ENCODE peak calls at places on chromosomes 7 and 10, in four cellular contexts. Y is body of pancreas, F is aorta, D is lung. X is an unnamed sample.

GRCh38 chr10:96560489-96560888 is 26.3 kb downstream of the TM9SF3 start:
- ATAC-seq in Y (no peak), F (no peak), D (no peak), X (no peak)

GRCh38 chr10:121078672-121079102 is 227.5 kb downstream of the WDR11 start:
- ATAC-seq in Y (peak; percentile 31), F (no peak), D (peak; percentile 53), X (no peak)

GRCh38 chr7:130319541-130319940 is 25.1 kb upstream of the CPA5 start:
- ATAC-seq in Y (no peak), F (no peak), D (no peak), X (no peak)

GRCh38 chr7:130952477-130952876 is 218.5 kb upstream of the KLF14 start:
- ATAC-seq in Y (no peak), F (no peak), D (no peak), X (no peak)

GRCh38 chr10:6748981-6749630 is 169.0 kb upstream of the PRKCQ start:
- ATAC-seq in Y (no peak), F (no peak), D (no peak), X (no peak)

GRCh38 chr7:157397751-157398691 is 61.2 kb downstream of the DNAJB6 start:
- ATAC-seq in Y (peak; percentile 57), F (peak; percentile 58), D (peak; percentile 44), X (peak; percentile 45)

GRCh38 chr10:50511512-50512213 is 112.1 kb downstream of the SGMS1 start:
- ATAC-seq in Y (no peak), F (no peak), D (no peak), X (no peak)

GRCh38 chr10:102651455-102652169 is 7.3 kb downstream of the TRIM8 start:
- ATAC-seq in Y (no peak), F (no peak), D (no peak), X (no peak)

GRCh38 chr7:119254741-119255140 is 1018.2 kb upstream of the KCND2 start:
- ATAC-seq in Y (no peak), F (no peak), D (no peak), X (no peak)

GRCh38 chr7:1355568-1356340 is 103.5 kb downstream of the MICALL2 start:
- ATAC-seq in Y (peak; percentile 17), F (no peak), D (no peak), X (no peak)

GRCh38 chr7:7820939-7821338 is 102.5 kb upstream of the RPA3 start:
- ATAC-seq in Y (no peak), F (no peak), D (no peak), X (no peak)

GRCh38 chr10:58834093-58834674 is 321.5 kb downstream of the BICC1 start:
- ATAC-seq in Y (no peak), F (peak; percentile 64), D (no peak), X (peak; percentile 83)

GRCh38 chr10:92181575-92181974 is 109.3 kb downstream of the CPEB3 start:
- ATAC-seq in Y (no peak), F (no peak), D (no peak), X (no peak)

GRCh38 chr10:78657622-78658165 is 411.1 kb upstream of the ZMIZ1 start:
- ATAC-seq in Y (peak; percentile 89), F (peak; percentile 83), D (no peak), X (peak; percentile 81)

GRCh38 chr7:98641646-98642489 is 24.8 kb downstream of the NPTX2 start:
- ATAC-seq in Y (no peak), F (no peak), D (no peak), X (no peak)

GRCh38 chr10:45442670-45443069 is 68.7 kb downstream of the ALOX5 start:
- ATAC-seq in Y (no peak), F (no peak), D (no peak), X (no peak)

GRCh38 chr10:112361951-112362770 is 11.8 kb upstream of the ACSL5 start:
- ATAC-seq in Y (peak; percentile 67), F (peak; percentile 86), D (peak; percentile 70), X (peak; percentile 71)

GRCh38 chr7:97735075-97735474 is 3.2 kb downstream of the TAC1 start:
- ATAC-seq in Y (no peak), F (no peak), D (no peak), X (no peak)

GRCh38 chr7:28126047-28127041 is 54.3 kb downstream of the JAZF1 start:
- ATAC-seq in Y (no peak), F (peak; percentile 62), D (no peak), X (peak; percentile 77)

GRCh38 chr7:19107392-19108147 is 9.9 kb downstream of the TWIST1 start:
- ATAC-seq in Y (peak; percentile 53), F (peak; percentile 37), D (no peak), X (peak; percentile 65)

GRCh38 chr10:101040851-101041250 is 9.8 kb downstream of the SFXN3 start:
- ATAC-seq in Y (no peak), F (no peak), D (no peak), X (no peak)

GRCh38 chr7:132141109-132141508 is 435.2 kb downstream of the PLXNA4 start:
- ATAC-seq in Y (no peak), F (no peak), D (no peak), X (no peak)

GRCh38 chr7:138116156-138116555 is 39.9 kb downstream of the AKR1D1 start:
- ATAC-seq in Y (no peak), F (no peak), D (no peak), X (no peak)

GRCh38 chr7:26321440-26321839 is 29.8 kb downstream of the SNX10 start:
- ATAC-seq in Y (no peak), F (no peak), D (no peak), X (no peak)

GRCh38 chr10:16440396-16441105 is 3.7 kb downstream of the PTER start:
- ATAC-seq in Y (peak; percentile 51), F (no peak), D (peak; percentile 16), X (no peak)

GRCh38 chr10:16441106-16441850 is 4.5 kb downstream of the PTER start:
- ATAC-seq in Y (no peak), F (no peak), D (no peak), X (no peak)

GRCh38 chr10:16437540-16437894 is 707 bp downstream of the PTER start:
- ATAC-seq in Y (no peak), F (no peak), D (no peak), X (no peak)

GRCh38 chr10:16436758-16437539 is at the start of gene PTER:
- ATAC-seq in Y (peak; percentile 97), F (peak; percentile 99), D (peak; percentile 98), X (peak; percentile 100)

DNA sequence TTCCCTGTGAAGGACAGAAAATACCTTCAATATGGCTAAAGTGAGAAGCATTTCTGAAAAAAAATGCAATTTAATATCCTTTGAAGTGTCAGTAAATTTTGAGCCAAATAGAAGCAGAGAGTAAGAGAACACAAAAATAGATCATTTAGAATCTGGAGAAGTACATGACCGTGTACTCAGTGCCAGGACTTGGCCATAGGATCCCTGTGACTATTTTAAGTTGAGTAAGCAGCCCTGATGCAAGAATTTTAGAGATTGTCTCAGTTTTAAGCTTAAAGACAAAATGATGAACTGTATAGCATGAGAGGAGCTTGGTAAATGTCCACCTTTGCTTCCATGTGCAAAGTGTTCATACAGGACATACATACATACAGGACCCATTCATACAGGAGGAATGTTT is 2.5 kb downstream of the PTER start:
- ATAC-seq in Y (no peak), F (no peak), D (no peak), X (no peak)
- H3K4me1 ChIP-seq in Y (peaks cover 60% of the 10 kb centered on the region), F (no peaks in the 10 kb centered on the region), D (peaks cover 8% of the 10 kb centered on the region), X (peaks cover 43% of the 10 kb centered on the region)

DNA sequence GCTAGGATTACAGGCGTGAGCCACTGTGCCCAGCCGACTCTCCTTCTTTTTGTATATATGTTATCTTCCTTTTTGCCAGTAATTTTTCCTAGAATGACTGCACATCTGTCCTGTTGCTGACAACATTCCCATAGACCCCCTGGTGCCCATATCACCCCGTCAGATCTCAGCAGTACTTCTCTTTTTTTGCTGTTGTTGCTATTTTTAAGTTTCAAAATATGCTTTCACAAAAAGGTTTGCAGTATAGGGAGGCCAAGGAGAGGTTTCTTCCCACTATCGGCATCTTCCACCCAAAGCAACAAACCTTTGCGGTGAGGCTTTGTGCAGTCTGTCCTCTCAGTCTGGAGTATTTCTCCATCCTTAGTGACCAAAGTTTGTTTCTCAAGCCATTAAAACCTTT is 23.1 kb downstream of the PIK3CG start:
- ATAC-seq in Y (no peak), F (no peak), D (no peak), X (no peak)
- H3K4me1 ChIP-seq in Y (no peaks in the 10 kb centered on the region), F (no peaks in the 10 kb centered on the region), D (no peaks in the 10 kb centered on the region), X (no peaks in the 10 kb centered on the region)

GRCh38 chr7:140649566-140650205 is 9.1 kb upstream of the DENND2A start:
- ATAC-seq in Y (no peak), F (no peak), D (no peak), X (no peak)
- H3K4me1 ChIP-seq in Y (peaks cover 8% of the 10 kb centered on the region), F (no peaks in the 10 kb centered on the region), D (no peaks in the 10 kb centered on the region), X (no peaks in the 10 kb centered on the region)

GRCh38 chr10:103803941-103804340 is 51.4 kb downstream of the SH3PXD2A start:
- ATAC-seq in Y (no peak), F (no peak), D (no peak), X (no peak)
- H3K4me1 ChIP-seq in Y (no peaks in the 10 kb centered on the region), F (no peaks in the 10 kb centered on the region), D (no peaks in the 10 kb centered on the region), X (peaks cover 4% of the 10 kb centered on the region)

DNA sequence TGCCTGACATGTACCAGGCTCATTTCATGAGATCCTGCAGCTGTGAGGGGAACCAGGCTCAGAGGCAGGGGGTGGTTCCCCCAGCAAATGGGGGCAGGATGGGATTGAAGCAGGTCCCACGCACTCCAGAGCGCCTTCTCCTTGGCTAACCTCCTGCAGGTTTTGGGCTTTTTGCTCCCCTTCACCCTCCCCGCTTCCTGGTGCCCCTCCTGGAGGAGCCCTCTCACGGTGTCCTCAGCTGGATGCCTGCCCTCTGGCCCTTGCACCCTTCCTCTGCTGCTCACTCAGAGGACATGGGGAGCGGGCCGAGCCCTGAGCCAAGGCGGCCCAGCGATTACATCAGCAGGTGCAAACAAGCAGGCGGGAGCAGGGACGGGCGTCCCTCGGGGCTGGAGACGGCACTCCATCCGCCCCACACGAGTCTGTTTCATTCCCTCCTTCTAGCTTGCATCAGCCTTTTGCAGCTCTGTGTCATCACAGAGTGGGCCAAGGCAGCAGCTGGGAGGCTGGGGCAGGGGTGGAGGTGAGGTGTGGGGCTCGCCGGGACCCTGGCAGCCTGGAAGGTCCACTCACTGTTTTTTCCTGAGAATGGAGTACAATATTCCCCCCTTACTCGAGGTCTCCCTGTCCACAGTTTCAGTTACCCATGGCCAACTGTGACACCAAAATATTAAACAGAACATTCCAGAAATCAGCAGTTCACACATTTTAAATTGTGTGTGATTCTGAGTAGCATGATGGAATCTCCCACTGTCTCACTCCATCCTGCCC is 52.7 kb upstream of the SLC29A3 start:
- ATAC-seq in Y (peak; percentile 26), F (no peak), D (peak; percentile 10), X (peak; percentile 77)
- H3K4me1 ChIP-seq in Y (peaks cover 23% of the 10 kb centered on the region), F (no peaks in the 10 kb centered on the region), D (peaks cover 10% of the 10 kb centered on the region), X (peaks cover 49% of the 10 kb centered on the region)

DNA sequence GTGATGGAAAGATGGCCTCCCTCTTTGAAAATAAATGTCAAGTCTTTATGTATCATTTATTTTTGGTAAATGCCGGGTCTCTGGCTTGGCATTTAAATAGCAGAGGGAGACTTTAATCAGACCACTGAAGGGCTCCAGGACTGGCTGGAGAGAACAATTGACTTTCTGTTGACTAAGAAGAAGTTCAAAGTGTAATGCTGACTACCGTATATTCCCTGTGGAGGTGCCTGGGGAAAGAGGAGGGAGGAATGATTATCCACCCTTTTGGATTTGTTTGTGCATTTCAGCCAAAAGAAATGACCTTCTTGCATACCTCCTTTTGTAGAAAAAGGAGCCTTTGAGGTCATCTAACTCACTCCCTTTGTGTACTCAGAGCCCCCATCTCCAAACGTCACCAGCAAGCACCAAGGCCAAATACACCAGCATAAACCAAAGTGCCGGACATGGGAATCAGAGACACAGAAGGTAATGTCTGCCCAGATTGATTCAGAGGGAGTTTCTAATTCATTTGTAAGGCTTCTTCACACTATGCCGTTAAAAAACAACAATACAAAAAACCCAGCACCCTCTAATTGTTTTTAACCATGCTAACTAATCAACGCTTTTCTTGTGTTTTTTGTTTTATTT is 75.2 kb downstream of the PRLHR start:
- ATAC-seq in Y (no peak), F (no peak), D (no peak), X (no peak)
- H3K4me1 ChIP-seq in Y (no peaks in the 10 kb centered on the region), F (no peaks in the 10 kb centered on the region), D (no peaks in the 10 kb centered on the region), X (no peaks in the 10 kb centered on the region)

GRCh38 chr10:124005091-124005490 is 88.3 kb downstream of the CHST15 start:
- ATAC-seq in Y (no peak), F (no peak), D (no peak), X (no peak)
- H3K4me1 ChIP-seq in Y (no peaks in the 10 kb centered on the region), F (no peaks in the 10 kb centered on the region), D (no peaks in the 10 kb centered on the region), X (peaks cover 11% of the 10 kb centered on the region)